ENCODE peak calls at places on chromosomes 3 and 15, in six cellular contexts. One of them, this sample, is unnamed.

GRCh38 chr3:141795719-141796435 is 32.7 kb downstream of the GRK7 start:
- DNase-seq in left ventricle myocardium inferior: peak
- DNase-seq in brain microvascular endothelial cell: no peak
- DNase-seq in stomach: no peak
- DNase-seq in H1: no peak
- DNase-seq in aorta: peak
- DNase-seq in this sample: no peak

GRCh38 chr3:122415104-122415744 is 638 bp downstream of the WDR5B start:
- DNase-seq in left ventricle myocardium inferior: no peak
- DNase-seq in brain microvascular endothelial cell: peak
- DNase-seq in stomach: peak
- DNase-seq in H1: no peak
- DNase-seq in aorta: no peak
- DNase-seq in this sample: peak

GRCh38 chr3:155491696-155492095 is 198.2 kb upstream of the STRIT1 start:
- DNase-seq in left ventricle myocardium inferior: no peak
- DNase-seq in brain microvascular endothelial cell: no peak
- DNase-seq in stomach: no peak
- DNase-seq in H1: no peak
- DNase-seq in aorta: no peak
- DNase-seq in this sample: no peak

GRCh38 chr3:177061382-177061781 is 135.9 kb downstream of the TBL1XR1 start:
- DNase-seq in left ventricle myocardium inferior: no peak
- DNase-seq in brain microvascular endothelial cell: no peak
- DNase-seq in stomach: no peak
- DNase-seq in H1: no peak
- DNase-seq in aorta: no peak
- DNase-seq in this sample: no peak

GRCh38 chr15:36925671-36926421 is 174.5 kb downstream of the MEIS2 start:
- DNase-seq in left ventricle myocardium inferior: no peak
- DNase-seq in brain microvascular endothelial cell: no peak
- DNase-seq in stomach: no peak
- DNase-seq in H1: no peak
- DNase-seq in aorta: no peak
- DNase-seq in this sample: no peak

GRCh38 chr15:43352693-43353382 is 18.0 kb downstream of the ZSCAN29 start:
- DNase-seq in left ventricle myocardium inferior: no peak
- DNase-seq in brain microvascular endothelial cell: no peak
- DNase-seq in stomach: no peak
- DNase-seq in H1: no peak
- DNase-seq in aorta: no peak
- DNase-seq in this sample: no peak

GRCh38 chr3:32177702-32178198 is 60.7 kb upstream of the CMTM8 start:
- DNase-seq in left ventricle myocardium inferior: no peak
- DNase-seq in brain microvascular endothelial cell: peak
- DNase-seq in stomach: peak
- DNase-seq in H1: no peak
- DNase-seq in aorta: no peak
- DNase-seq in this sample: peak

GRCh38 chr3:124037332-124037731 is 45.4 kb upstream of the ROPN1 start:
- DNase-seq in left ventricle myocardium inferior: no peak
- DNase-seq in brain microvascular endothelial cell: no peak
- DNase-seq in stomach: no peak
- DNase-seq in H1: no peak
- DNase-seq in aorta: no peak
- DNase-seq in this sample: no peak

GRCh38 chr3:134211797-134212196 is 38.9 kb downstream of the RYK start:
- DNase-seq in left ventricle myocardium inferior: no peak
- DNase-seq in brain microvascular endothelial cell: peak
- DNase-seq in stomach: peak
- DNase-seq in H1: no peak
- DNase-seq in aorta: no peak
- DNase-seq in this sample: peak

GRCh38 chr15:68414591-68414990 is 17.4 kb downstream of the ITGA11 start:
- DNase-seq in left ventricle myocardium inferior: no peak
- DNase-seq in brain microvascular endothelial cell: no peak
- DNase-seq in stomach: no peak
- DNase-seq in H1: no peak
- DNase-seq in aorta: no peak
- DNase-seq in this sample: no peak

GRCh38 chr3:72346526-72346926 is 501.7 kb downstream of the SHQ1 start:
- DNase-seq in left ventricle myocardium inferior: no peak
- DNase-seq in brain microvascular endothelial cell: peak
- DNase-seq in stomach: no peak
- DNase-seq in H1: no peak
- DNase-seq in aorta: peak
- DNase-seq in this sample: no peak

GRCh38 chr15:66078196-66078928 is 175.2 kb downstream of the MEGF11 start:
- DNase-seq in left ventricle myocardium inferior: no peak
- DNase-seq in brain microvascular endothelial cell: no peak
- DNase-seq in stomach: no peak
- DNase-seq in H1: no peak
- DNase-seq in aorta: no peak
- DNase-seq in this sample: peak

GRCh38 chr3:49461443-49462171 is 8.5 kb upstream of the DAG1 start:
- DNase-seq in left ventricle myocardium inferior: no peak
- DNase-seq in brain microvascular endothelial cell: peak
- DNase-seq in stomach: no peak
- DNase-seq in H1: peak
- DNase-seq in aorta: no peak
- DNase-seq in this sample: peak

GRCh38 chr3:129676985-129677384 is 70.5 kb upstream of the PLXND1 start:
- DNase-seq in left ventricle myocardium inferior: no peak
- DNase-seq in brain microvascular endothelial cell: no peak
- DNase-seq in stomach: no peak
- DNase-seq in H1: no peak
- DNase-seq in aorta: no peak
- DNase-seq in this sample: no peak

GRCh38 chr3:129673012-129673411 is 66.5 kb upstream of the PLXND1 start:
- DNase-seq in left ventricle myocardium inferior: no peak
- DNase-seq in brain microvascular endothelial cell: no peak
- DNase-seq in stomach: no peak
- DNase-seq in H1: no peak
- DNase-seq in aorta: no peak
- DNase-seq in this sample: no peak

GRCh38 chr3:129672412-129672811 is 65.9 kb upstream of the PLXND1 start:
- DNase-seq in left ventricle myocardium inferior: no peak
- DNase-seq in brain microvascular endothelial cell: no peak
- DNase-seq in stomach: no peak
- DNase-seq in H1: no peak
- DNase-seq in aorta: no peak
- DNase-seq in this sample: no peak

DNA sequence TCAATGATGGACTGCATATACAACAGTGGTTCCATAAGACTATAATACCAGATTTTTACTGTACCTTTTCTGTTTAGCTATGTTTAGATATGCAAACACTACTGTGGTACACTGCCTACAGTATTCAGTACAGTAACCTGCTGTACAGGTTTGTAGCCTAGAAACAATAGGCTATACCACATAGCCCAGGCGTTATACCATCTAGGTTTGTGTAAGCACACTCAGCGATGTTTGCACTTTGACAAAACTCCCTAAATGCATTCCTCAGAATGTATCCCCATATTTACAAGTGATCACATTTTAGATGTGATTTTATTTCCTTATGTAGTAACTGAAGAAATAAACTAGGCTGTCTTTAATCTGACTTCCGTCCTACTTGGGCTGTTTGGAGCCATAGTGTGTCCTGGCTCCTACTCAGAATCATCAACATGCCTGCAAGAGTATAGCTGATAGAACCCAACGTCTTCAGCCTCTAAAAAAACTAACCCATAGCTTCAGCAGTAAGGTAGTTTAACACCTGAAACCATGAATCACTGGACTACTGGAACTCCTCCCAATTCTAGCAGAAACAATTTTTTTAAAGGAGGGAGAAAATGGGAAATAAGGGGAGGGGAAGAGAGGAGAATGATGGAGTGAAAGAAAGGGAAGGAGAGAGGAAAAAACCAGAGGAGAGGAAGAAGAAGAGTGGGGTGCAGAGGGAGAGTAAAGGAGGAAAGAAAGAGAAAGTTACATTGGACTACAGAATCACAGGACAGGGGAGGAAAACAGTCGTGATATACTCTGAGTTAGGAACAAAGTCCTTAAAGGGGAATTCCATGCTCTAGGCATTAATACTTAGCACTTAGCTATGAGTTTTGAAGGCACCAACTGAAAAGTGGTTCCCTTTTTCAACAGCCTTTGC is 67.7 kb upstream of the PLXND1 start:
- DNase-seq in left ventricle myocardium inferior: no peak
- DNase-seq in brain microvascular endothelial cell: no peak
- DNase-seq in stomach: no peak
- DNase-seq in H1: no peak
- DNase-seq in aorta: no peak
- DNase-seq in this sample: no peak
- H3K27ac ChIP-seq in left ventricle myocardium inferior: no peak
- H3K27ac ChIP-seq in brain microvascular endothelial cell: no peak
- H3K27ac ChIP-seq in stomach: peak
- H3K27ac ChIP-seq in H1: no peak
- H3K27ac ChIP-seq in aorta: no peak
- H3K27ac ChIP-seq in this sample: peak

GRCh38 chr3:79329154-79329553 is 438.6 kb downstream of the ROBO1 start:
- DNase-seq in left ventricle myocardium inferior: no peak
- DNase-seq in brain microvascular endothelial cell: peak
- DNase-seq in stomach: no peak
- DNase-seq in H1: no peak
- DNase-seq in aorta: no peak
- DNase-seq in this sample: no peak

DNA sequence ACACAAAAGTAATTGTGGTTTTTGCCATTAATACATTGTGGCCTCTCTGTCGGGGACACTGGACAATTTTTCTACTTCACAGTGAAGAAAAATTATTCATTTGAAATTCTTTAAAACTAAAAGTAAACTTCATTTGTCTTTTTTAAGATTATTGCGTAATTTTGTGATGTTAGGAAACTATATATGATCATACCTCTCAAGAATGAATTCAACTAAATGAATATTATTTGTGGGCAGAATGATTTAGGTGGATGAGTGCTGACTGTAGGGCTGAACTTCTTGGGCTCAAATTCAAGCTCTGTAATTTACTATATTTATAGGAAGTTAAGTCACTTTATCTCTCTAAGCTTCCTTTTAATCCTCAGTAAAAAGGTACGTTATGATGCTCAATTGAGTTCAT is 441.2 kb downstream of the ROBO1 start:
- DNase-seq in left ventricle myocardium inferior: no peak
- DNase-seq in brain microvascular endothelial cell: no peak
- DNase-seq in stomach: no peak
- DNase-seq in H1: no peak
- DNase-seq in aorta: no peak
- DNase-seq in this sample: no peak
- H3K27ac ChIP-seq in left ventricle myocardium inferior: no peak
- H3K27ac ChIP-seq in brain microvascular endothelial cell: no peak
- H3K27ac ChIP-seq in stomach: no peak
- H3K27ac ChIP-seq in H1: peak
- H3K27ac ChIP-seq in aorta: no peak
- H3K27ac ChIP-seq in this sample: peak

GRCh38 chr3:55543228-55543627 is 56.1 kb upstream of the WNT5A start:
- DNase-seq in left ventricle myocardium inferior: no peak
- DNase-seq in brain microvascular endothelial cell: peak
- DNase-seq in stomach: no peak
- DNase-seq in H1: no peak
- DNase-seq in aorta: no peak
- DNase-seq in this sample: no peak
- H3K27ac ChIP-seq in left ventricle myocardium inferior: no peak
- H3K27ac ChIP-seq in brain microvascular endothelial cell: no peak
- H3K27ac ChIP-seq in stomach: no peak
- H3K27ac ChIP-seq in H1: no peak
- H3K27ac ChIP-seq in aorta: no peak
- H3K27ac ChIP-seq in this sample: no peak

DNA sequence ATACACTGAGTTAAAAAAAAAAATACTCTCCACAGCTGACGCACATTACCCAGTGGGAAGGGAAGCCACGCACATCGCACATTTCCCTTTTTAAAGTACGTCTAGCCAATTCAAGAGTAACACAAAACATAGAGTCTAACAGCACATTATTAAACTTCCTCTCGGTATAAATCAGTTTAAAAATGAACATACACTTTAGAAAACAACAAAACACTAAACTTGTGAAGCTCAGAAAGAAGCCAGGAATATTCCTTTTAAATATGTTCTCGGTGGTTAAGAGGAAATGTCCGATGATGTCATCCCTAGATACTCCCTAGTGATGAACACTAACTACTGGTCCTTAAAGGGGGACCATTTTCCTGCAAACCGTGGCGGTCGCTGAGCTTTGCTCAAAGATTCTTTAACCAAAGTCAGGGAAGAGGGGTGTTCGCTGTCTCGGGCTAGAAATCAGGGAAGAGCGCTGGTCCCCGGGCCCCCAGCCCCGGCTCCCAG is 666 bp downstream of the MYEF2 start:
- DNase-seq in left ventricle myocardium inferior: no peak
- DNase-seq in brain microvascular endothelial cell: peak
- DNase-seq in stomach: no peak
- DNase-seq in H1: no peak
- DNase-seq in aorta: no peak
- DNase-seq in this sample: peak
- H3K27ac ChIP-seq in left ventricle myocardium inferior: peak
- H3K27ac ChIP-seq in brain microvascular endothelial cell: peak
- H3K27ac ChIP-seq in stomach: peak
- H3K27ac ChIP-seq in H1: peak
- H3K27ac ChIP-seq in aorta: peak
- H3K27ac ChIP-seq in this sample: peak

This sample was measured in GM23338.